ENCODE peak calls at places on chromosomes 6 and 20, in six cellular contexts. K, Q, I, C, E and J are unnamed samples.

GRCh38 chr20:8875586-8875985 is 193.3 kb upstream of the PLCB4 start:
- DNase-seq in K (no peak), Q (no peak), I (no peak), C (no peak), E (no peak), J (no peak)

GRCh38 chr6:157999100-158000051 is 17.7 kb downstream of the SYNJ2 start:
- DNase-seq in K (no peak), Q (no peak), I (no peak), C (no peak), E (no peak), J (no peak)

GRCh38 chr6:37485259-37485658 is 14.4 kb downstream of the CCDC167 start:
- DNase-seq in K (no peak), Q (no peak), I (no peak), C (peak), E (no peak), J (no peak)

GRCh38 chr6:154986787-154987235 is 8.3 kb upstream of the TIAM2 start:
- DNase-seq in K (no peak), Q (no peak), I (no peak), C (no peak), E (no peak), J (no peak)

GRCh38 chr6:7468382-7469081 is 72.9 kb upstream of the DSP start:
- DNase-seq in K (no peak), Q (no peak), I (no peak), C (peak), E (no peak), J (no peak)

GRCh38 chr6:7260291-7261029 is 52.5 kb downstream of the SSR1 start:
- DNase-seq in K (no peak), Q (no peak), I (no peak), C (no peak), E (no peak), J (no peak)

GRCh38 chr6:44064089-44064947 is 62.9 kb downstream of the MRPL14 start:
- DNase-seq in K (no peak), Q (no peak), I (no peak), C (peak), E (peak), J (no peak)

GRCh38 chr20:17614812-17615644 is 45.2 kb downstream of the DSTN start:
- DNase-seq in K (no peak), Q (no peak), I (peak), C (no peak), E (no peak), J (no peak)

GRCh38 chr6:38391909-38392614 is 247.7 kb downstream of the BTBD9 start:
- DNase-seq in K (no peak), Q (no peak), I (no peak), C (no peak), E (no peak), J (no peak)

GRCh38 chr20:5191829-5192569 is 65.2 kb downstream of the CDS2 start:
- DNase-seq in K (no peak), Q (peak), I (peak), C (peak), E (peak), J (peak)

GRCh38 chr20:45433316-45433715 is 17.4 kb downstream of the PIGT start:
- DNase-seq in K (no peak), Q (no peak), I (no peak), C (no peak), E (no peak), J (no peak)

GRCh38 chr6:40172272-40172671 is 238.0 kb upstream of the MOCS1 start:
- DNase-seq in K (no peak), Q (no peak), I (no peak), C (no peak), E (no peak), J (no peak)

GRCh38 chr20:64083380-64084208 is 604 bp downstream of the LKAAEAR1 start:
- DNase-seq in K (peak), Q (no peak), I (no peak), C (peak), E (peak), J (no peak)

GRCh38 chr6:12312736-12313135 is 22.6 kb downstream of the EDN1 start:
- DNase-seq in K (peak), Q (no peak), I (no peak), C (no peak), E (no peak), J (no peak)

GRCh38 chr6:119612871-119613515 is 263.4 kb upstream of the MAN1A1 start:
- DNase-seq in K (no peak), Q (no peak), I (no peak), C (no peak), E (no peak), J (no peak)

GRCh38 chr6:8195040-8195713 is 92.8 kb upstream of the EEF1E1 start:
- DNase-seq in K (no peak), Q (no peak), I (no peak), C (no peak), E (peak), J (no peak)

GRCh38 chr6:109705258-109705657 is 14.2 kb downstream of the FIG4 start:
- DNase-seq in K (peak), Q (peak), I (peak), C (peak), E (peak), J (peak)

GRCh38 chr6:164200071-164200470 is 785.6 kb downstream of the QKI start:
- DNase-seq in K (no peak), Q (no peak), I (no peak), C (no peak), E (no peak), J (no peak)

GRCh38 chr6:116511424-116512131 is at the start of gene CALHM5:
- DNase-seq in K (no peak), Q (no peak), I (no peak), C (peak), E (no peak), J (no peak)

GRCh38 chr20:38023181-38024085 is 9.8 kb downstream of the TTI1 start:
- DNase-seq in K (no peak), Q (no peak), I (no peak), C (no peak), E (peak), J (no peak)

GRCh38 chr6:18072841-18073240 is 49.6 kb downstream of the NHLRC1 start:
- DNase-seq in K (no peak), Q (no peak), I (no peak), C (no peak), E (no peak), J (no peak)

GRCh38 chr20:884983-885952 is 30.9 kb downstream of the ANGPT4 start:
- DNase-seq in K (peak), Q (no peak), I (no peak), C (no peak), E (no peak), J (no peak)

GRCh38 chr20:48278961-48279481 is 493.7 kb upstream of the SULF2 start:
- DNase-seq in K (no peak), Q (no peak), I (no peak), C (no peak), E (no peak), J (no peak)

GRCh38 chr6:156563710-156564109 is 213.5 kb upstream of the ARID1B start:
- DNase-seq in K (no peak), Q (no peak), I (no peak), C (no peak), E (no peak), J (no peak)

GRCh38 chr20:31842471-31843157 is 2.8 kb downstream of the FOXS1 start:
- DNase-seq in K (no peak), Q (no peak), I (no peak), C (no peak), E (no peak), J (no peak)

GRCh38 chr6:68967549-68968300 is 332.6 kb downstream of the ADGRB3 start:
- DNase-seq in K (peak), Q (peak), I (peak), C (peak), E (peak), J (peak)

GRCh38 chr6:45845546-45845945 is 170.1 kb downstream of the CLIC5 start:
- DNase-seq in K (no peak), Q (no peak), I (no peak), C (no peak), E (no peak), J (no peak)

GRCh38 chr6:101705866-101706265 is 312.4 kb downstream of the GRIK2 start:
- DNase-seq in K (no peak), Q (no peak), I (no peak), C (no peak), E (no peak), J (no peak)

GRCh38 chr20:57659789-57660509 is 39.7 kb upstream of the ZBP1 start:
- DNase-seq in K (peak), Q (no peak), I (peak), C (no peak), E (no peak), J (peak)

GRCh38 chr6:137738931-137739504 is 128.0 kb upstream of the TNFAIP3 start:
- DNase-seq in K (no peak), Q (no peak), I (no peak), C (no peak), E (no peak), J (no peak)

GRCh38 chr6:105184921-105185320 is 5.1 kb upstream of the POPDC3 start:
- DNase-seq in K (no peak), Q (no peak), I (no peak), C (no peak), E (no peak), J (no peak)

GRCh38 chr20:64162239-64162621 is 2.0 kb upstream of the MYT1 start:
- DNase-seq in K (no peak), Q (no peak), I (no peak), C (no peak), E (no peak), J (no peak)

GRCh38 chr20:57795347-57795697 is 85.5 kb upstream of the PMEPA1 start:
- DNase-seq in K (no peak), Q (no peak), I (no peak), C (no peak), E (peak), J (no peak)

GRCh38 chr6:169428532-169428931 is 174.9 kb upstream of the THBS2 start:
- DNase-seq in K (no peak), Q (no peak), I (no peak), C (no peak), E (no peak), J (no peak)

GRCh38 chr6:11500008-11500407 is 37.5 kb upstream of the TMEM170B start:
- DNase-seq in K (no peak), Q (no peak), I (no peak), C (no peak), E (no peak), J (no peak)

GRCh38 chr6:46610862-46611553 is 41.6 kb downstream of the CYP39A1 start:
- DNase-seq in K (no peak), Q (no peak), I (no peak), C (no peak), E (no peak), J (no peak)

GRCh38 chr20:1943267-1944002 is 48.2 kb downstream of the SIRPA start:
- DNase-seq in K (no peak), Q (no peak), I (no peak), C (no peak), E (peak), J (no peak)
- TF ChIP-seq TAF1 in K (no peak), Q (no peak), I (no peak), C (no peak), E (no peak), J (no peak)

GRCh38 chr6:138773177-138774091 is at the start of gene CCDC28A:
- DNase-seq in K (peak), Q (peak), I (peak), C (peak), E (peak), J (peak)
- TF ChIP-seq POLR2A in K (peak), Q (peak), I (peak), C (peak), E (peak), J (peak)

GRCh38 chr6:111478749-111479148 is 4.3 kb downstream of the REV3L start:
- DNase-seq in K (no peak), Q (peak), I (no peak), C (no peak), E (peak), J (no peak)
- TF ChIP-seq POLR2AphosphoS5 in K (peak), Q (no peak), I (no peak), C (no peak), E (no peak), J (no peak)

DNA sequence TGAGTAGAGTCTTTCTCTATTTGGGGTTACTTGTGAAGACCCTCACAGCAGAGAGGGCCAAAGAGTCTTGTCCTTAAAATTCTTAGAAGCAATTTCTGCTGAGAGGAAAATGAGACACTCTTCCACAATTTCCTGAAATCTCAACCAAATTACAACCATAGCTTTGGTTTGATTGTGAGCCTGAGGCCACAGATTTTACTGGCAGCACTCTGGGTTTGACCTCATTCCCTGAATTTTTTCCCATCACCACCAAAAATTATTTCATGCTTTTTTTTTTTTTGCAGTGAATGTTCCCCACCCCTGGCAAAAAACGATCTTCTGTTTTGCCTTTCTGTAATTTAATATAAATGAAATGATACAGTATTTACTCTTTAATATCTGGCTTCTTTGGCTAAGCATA is 125.5 kb downstream of the THEMIS start:
- DNase-seq in K (no peak), Q (no peak), I (no peak), C (no peak), E (no peak), J (no peak)
- TF ChIP-seq TAF1 in K (no peak), Q (no peak), I (no peak), C (no peak), E (no peak), J (no peak)